ENCODE peak calls at places on chromosomes 5 and 9, in seven cellular contexts. B, N, Z, Y, E, T and V are unnamed samples.

GRCh38 chr5:167765341-167765740 is 526.1 kb upstream of the WWC1 start:
- DNase-seq in B (no peak), N (no peak), Z (no peak), Y (no peak), E (no peak), T (no peak), V (no peak)

GRCh38 chr5:181223729-181224389 is 778 bp downstream of the TRIM41 start:
- DNase-seq in B (no peak), N (peak; percentile 51), Z (no peak), Y (peak; percentile 60), E (no peak), T (peak; percentile 89), V (no peak)

GRCh38 chr9:106883030-106883429 is 20.1 kb downstream of the ZNF462 start:
- DNase-seq in B (no peak), N (no peak), Z (no peak), Y (no peak), E (no peak), T (no peak), V (no peak)

GRCh38 chr9:9108641-9109040 is 1309.1 kb upstream of the DMAC1 start:
- DNase-seq in B (no peak), N (no peak), Z (no peak), Y (no peak), E (no peak), T (no peak), V (no peak)

GRCh38 chr9:4490705-4491620 is 695 bp downstream of the SLC1A1 start:
- DNase-seq in B (no peak), N (peak; percentile 8), Z (no peak), Y (no peak), E (no peak), T (no peak), V (peak; percentile 49)

GRCh38 chr9:112029921-112030444 is 133.4 kb downstream of the UGCG start:
- DNase-seq in B (no peak), N (no peak), Z (no peak), Y (no peak), E (no peak), T (no peak), V (no peak)

GRCh38 chr5:169411016-169411788 is 110.3 kb upstream of the SLIT3 start:
- DNase-seq in B (no peak), N (no peak), Z (no peak), Y (no peak), E (no peak), T (no peak), V (no peak)

GRCh38 chr9:131831380-131832165 is 91.7 kb upstream of the RAPGEF1 start:
- DNase-seq in B (no peak), N (no peak), Z (no peak), Y (no peak), E (no peak), T (no peak), V (peak; percentile 48)

GRCh38 chr5:156654444-156654843 is 195.7 kb upstream of the PPP1R2B start:
- DNase-seq in B (no peak), N (no peak), Z (no peak), Y (no peak), E (no peak), T (no peak), V (no peak)

GRCh38 chr5:104344809-104345512 is 782.4 kb upstream of the NUDT12 start:
- DNase-seq in B (no peak), N (peak; percentile 41), Z (no peak), Y (no peak), E (no peak), T (no peak), V (no peak)

GRCh38 chr9:38384990-38385848 is 7.3 kb upstream of the ALDH1B1 start:
- DNase-seq in B (no peak), N (no peak), Z (no peak), Y (no peak), E (no peak), T (no peak), V (no peak)

GRCh38 chr9:137117269-137117731 is 2.8 kb upstream of the DPP7 start:
- DNase-seq in B (no peak), N (no peak), Z (no peak), Y (no peak), E (no peak), T (no peak), V (peak; percentile 66)

GRCh38 chr5:127754259-127754658 is 51.1 kb downstream of the CCDC192 start:
- DNase-seq in B (no peak), N (peak; percentile 12), Z (no peak), Y (no peak), E (no peak), T (no peak), V (no peak)

GRCh38 chr5:76787237-76787636 is 31.6 kb upstream of the F2RL1 start:
- DNase-seq in B (no peak), N (peak; percentile 99), Z (no peak), Y (no peak), E (no peak), T (no peak), V (peak; percentile 50)

GRCh38 chr9:87464110-87464991 is 33.3 kb upstream of the DAPK1 start:
- DNase-seq in B (no peak), N (peak; percentile 24), Z (no peak), Y (no peak), E (no peak), T (no peak), V (no peak)

GRCh38 chr5:73883646-73884045 is 257.6 kb downstream of the ARHGEF28 start:
- DNase-seq in B (no peak), N (no peak), Z (no peak), Y (no peak), E (no peak), T (no peak), V (no peak)

GRCh38 chr9:89802809-89803355 is 198.1 kb downstream of the GADD45G start:
- DNase-seq in B (no peak), N (peak; percentile 21), Z (peak; percentile 63), Y (no peak), E (no peak), T (no peak), V (no peak)

GRCh38 chr5:55823151-55823796 is 27.9 kb upstream of the IL31RA start:
- DNase-seq in B (no peak), N (no peak), Z (no peak), Y (no peak), E (no peak), T (no peak), V (no peak)

GRCh38 chr5:112333236-112333850 is 85.7 kb downstream of the EPB41L4A start:
- DNase-seq in B (no peak), N (no peak), Z (no peak), Y (no peak), E (no peak), T (no peak), V (no peak)

GRCh38 chr5:116595498-116595897 is 20.9 kb upstream of the SEMA6A start:
- DNase-seq in B (no peak), N (no peak), Z (no peak), Y (no peak), E (no peak), T (no peak), V (no peak)

GRCh38 chr5:136006164-136006563 is 22.6 kb upstream of the TGFBI start:
- DNase-seq in B (no peak), N (peak; percentile 69), Z (no peak), Y (no peak), E (no peak), T (no peak), V (no peak)
- H3K4me1 ChIP-seq in B (no peaks in the 10 kb centered on the region), N (peaks cover 29% of the 10 kb centered on the region), Z (no peaks in the 10 kb centered on the region), Y (no peaks in the 10 kb centered on the region), E (no peaks in the 10 kb centered on the region), T (no peaks in the 10 kb centered on the region), V (peaks cover 48% of the 10 kb centered on the region)

GRCh38 chr5:61653802-61654580 is 321.9 kb downstream of the ZSWIM6 start:
- DNase-seq in B (no peak), N (no peak), Z (no peak), Y (no peak), E (no peak), T (no peak), V (no peak)

GRCh38 chr5:61657010-61657409 is 325.0 kb downstream of the ZSWIM6 start:
- DNase-seq in B (no peak), N (no peak), Z (no peak), Y (no peak), E (no peak), T (no peak), V (no peak)

GRCh38 chr5:61662670-61663069 is 330.6 kb downstream of the ZSWIM6 start:
- DNase-seq in B (no peak), N (no peak), Z (no peak), Y (no peak), E (no peak), T (no peak), V (no peak)

GRCh38 chr5:61658592-61659008 is 326.5 kb downstream of the ZSWIM6 start:
- DNase-seq in B (peak; percentile 72), N (peak; percentile 74), Z (peak; percentile 88), Y (peak; percentile 79), E (peak; percentile 71), T (peak; percentile 93), V (peak; percentile 77)

GRCh38 chr5:61659221-61659696 is 327.2 kb downstream of the ZSWIM6 start:
- DNase-seq in B (no peak), N (no peak), Z (no peak), Y (no peak), E (no peak), T (peak; percentile 89), V (no peak)
- TF ChIP-seq CTCF in B (no peak), N (no peak), Z (no peak), Y (no peak), E (no peak), T (no peak), V (no peak)

DNA sequence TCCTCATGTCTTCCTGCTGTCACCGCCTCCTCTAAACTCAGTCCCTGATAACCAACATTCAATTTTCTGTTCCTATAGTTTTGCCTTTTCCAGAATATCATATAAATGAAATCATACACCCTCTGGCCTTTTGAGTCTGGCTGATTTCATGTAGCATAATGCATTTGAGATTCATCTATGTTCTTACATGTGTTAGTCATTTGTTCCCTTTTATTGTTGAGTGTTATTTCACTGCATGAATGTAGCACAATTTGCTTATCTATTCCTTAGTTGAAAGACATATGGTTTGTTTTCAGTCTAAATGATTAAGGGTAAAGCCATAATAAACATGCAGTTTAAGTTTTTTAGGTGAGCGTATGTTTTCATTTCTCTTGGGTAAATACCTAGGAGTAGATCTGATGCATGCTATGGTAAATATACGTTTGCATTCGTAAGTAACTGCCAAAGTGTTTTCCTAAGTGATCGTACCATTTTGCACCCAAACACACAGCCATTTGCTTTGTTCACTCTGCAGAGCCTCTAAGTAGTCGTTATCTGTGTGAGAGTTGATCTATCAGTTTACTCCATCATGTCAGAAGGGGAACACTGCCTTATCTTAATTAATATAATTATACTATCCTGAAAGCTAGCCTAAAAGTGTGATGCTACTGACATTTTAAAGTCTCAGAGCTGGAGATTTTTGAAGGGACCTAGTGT is 460.8 kb downstream of the DMAC1 start:
- DNase-seq in B (no peak), N (no peak), Z (no peak), Y (no peak), E (no peak), T (no peak), V (no peak)
- H3K4me1 ChIP-seq in B (no peaks in the 10 kb centered on the region), N (no peaks in the 10 kb centered on the region), Z (no peaks in the 10 kb centered on the region), Y (no peaks in the 10 kb centered on the region), E (no peaks in the 10 kb centered on the region), T (no peaks in the 10 kb centered on the region), V (no peaks in the 10 kb centered on the region)

GRCh38 chr5:132504746-132505145 is 14.2 kb upstream of the IRF1 start:
- DNase-seq in B (no peak), N (no peak), Z (no peak), Y (no peak), E (no peak), T (no peak), V (no peak)

GRCh38 chr5:132506094-132506692 is 15.6 kb upstream of the IRF1 start:
- DNase-seq in B (no peak), N (peak; percentile 96), Z (no peak), Y (no peak), E (peak; percentile 74), T (peak; percentile 17), V (peak; percentile 92)

GRCh38 chr5:132505641-132506040 is 15.1 kb upstream of the IRF1 start:
- DNase-seq in B (no peak), N (no peak), Z (no peak), Y (no peak), E (no peak), T (no peak), V (no peak)

GRCh38 chr5:132510076-132510475 is 19.5 kb upstream of the IRF1 start:
- DNase-seq in B (no peak), N (peak; percentile 96), Z (no peak), Y (no peak), E (no peak), T (no peak), V (no peak)
- TF ChIP-seq CTCF in B (no peak), N (no peak), Z (no peak), Y (no peak), E (no peak), T (no peak), V (no peak)